ENCODE peak calls at places on chromosomes 7 and 10, in six cellular contexts. One of them, this sample, is unnamed.

GRCh38 chr10:71029411-71029881 is 141.1 kb upstream of the PCBD1 start:
- DNase-seq in WTC11: no peak
- DNase-seq in activated naive CD4-positive, alpha-beta T cell: no peak
- DNase-seq in NCI-H1417: no peak
- DNase-seq in activated CD4-positive, alpha-beta T cell treated with anti-CD3 and anti-CD28 coated beads, Interleukin-2, amount 10 ng/mL, durations not matched to agents 24 days and 14 days: no peak
- DNase-seq in activated CD8-positive, alpha-beta memory T cell treated with anti-CD3 and anti-CD28 coated beads, Interleukin-2, amount 50 U/mL, for 48 hours: no peak
- DNase-seq in this sample: no peak

GRCh38 chr7:127409629-127410028 is 17.1 kb upstream of the ZNF800 start:
- DNase-seq in activated CD8-positive, alpha-beta memory T cell treated with anti-CD3 and anti-CD28 coated beads, Interleukin-2, amount 50 U/mL, for 48 hours: no peak
- DNase-seq in WTC11: no peak
- DNase-seq in NCI-H1417: no peak
- DNase-seq in activated naive CD4-positive, alpha-beta T cell: no peak
- DNase-seq in activated CD4-positive, alpha-beta T cell treated with anti-CD3 and anti-CD28 coated beads, Interleukin-2, amount 10 ng/mL, durations not matched to agents 24 days and 14 days: no peak
- DNase-seq in this sample: no peak

GRCh38 chr10:70592746-70593512 is 9.6 kb downstream of the PRF1 start:
- DNase-seq in NCI-H1417: no peak
- DNase-seq in activated CD8-positive, alpha-beta memory T cell treated with anti-CD3 and anti-CD28 coated beads, Interleukin-2, amount 50 U/mL, for 48 hours: peak
- DNase-seq in WTC11: no peak
- DNase-seq in activated CD4-positive, alpha-beta T cell treated with anti-CD3 and anti-CD28 coated beads, Interleukin-2, amount 10 ng/mL, durations not matched to agents 24 days and 14 days: no peak
- DNase-seq in activated naive CD4-positive, alpha-beta T cell: no peak
- DNase-seq in this sample: no peak

GRCh38 chr7:116777613-116778380 is 84.6 kb upstream of the CAPZA2 start:
- DNase-seq in activated CD8-positive, alpha-beta memory T cell treated with anti-CD3 and anti-CD28 coated beads, Interleukin-2, amount 50 U/mL, for 48 hours: no peak
- DNase-seq in NCI-H1417: no peak
- DNase-seq in WTC11: no peak
- DNase-seq in activated naive CD4-positive, alpha-beta T cell: no peak
- DNase-seq in activated CD4-positive, alpha-beta T cell treated with anti-CD3 and anti-CD28 coated beads, Interleukin-2, amount 10 ng/mL, durations not matched to agents 24 days and 14 days: no peak
- DNase-seq in this sample: no peak

GRCh38 chr10:24235471-24235870 is 26.5 kb downstream of the KIAA1217 start:
- DNase-seq in activated CD8-positive, alpha-beta memory T cell treated with anti-CD3 and anti-CD28 coated beads, Interleukin-2, amount 50 U/mL, for 48 hours: no peak
- DNase-seq in NCI-H1417: no peak
- DNase-seq in activated naive CD4-positive, alpha-beta T cell: no peak
- DNase-seq in activated CD4-positive, alpha-beta T cell treated with anti-CD3 and anti-CD28 coated beads, Interleukin-2, amount 10 ng/mL, durations not matched to agents 24 days and 14 days: no peak
- DNase-seq in WTC11: no peak
- DNase-seq in this sample: no peak

GRCh38 chr10:44921061-44921460 is 9.9 kb downstream of the TMEM72 start:
- DNase-seq in NCI-H1417: no peak
- DNase-seq in WTC11: no peak
- DNase-seq in activated CD8-positive, alpha-beta memory T cell treated with anti-CD3 and anti-CD28 coated beads, Interleukin-2, amount 50 U/mL, for 48 hours: no peak
- DNase-seq in activated CD4-positive, alpha-beta T cell treated with anti-CD3 and anti-CD28 coated beads, Interleukin-2, amount 10 ng/mL, durations not matched to agents 24 days and 14 days: no peak
- DNase-seq in activated naive CD4-positive, alpha-beta T cell: no peak
- DNase-seq in this sample: no peak

GRCh38 chr7:38883706-38884105 is 25.3 kb downstream of the VPS41 start:
- DNase-seq in activated CD8-positive, alpha-beta memory T cell treated with anti-CD3 and anti-CD28 coated beads, Interleukin-2, amount 50 U/mL, for 48 hours: no peak
- DNase-seq in activated CD4-positive, alpha-beta T cell treated with anti-CD3 and anti-CD28 coated beads, Interleukin-2, amount 10 ng/mL, durations not matched to agents 24 days and 14 days: no peak
- DNase-seq in activated naive CD4-positive, alpha-beta T cell: no peak
- DNase-seq in NCI-H1417: no peak
- DNase-seq in WTC11: no peak
- DNase-seq in this sample: no peak

GRCh38 chr7:99132922-99133321 is 11.0 kb downstream of the SMURF1 start:
- DNase-seq in WTC11: no peak
- DNase-seq in activated naive CD4-positive, alpha-beta T cell: no peak
- DNase-seq in activated CD4-positive, alpha-beta T cell treated with anti-CD3 and anti-CD28 coated beads, Interleukin-2, amount 10 ng/mL, durations not matched to agents 24 days and 14 days: peak
- DNase-seq in NCI-H1417: no peak
- DNase-seq in activated CD8-positive, alpha-beta memory T cell treated with anti-CD3 and anti-CD28 coated beads, Interleukin-2, amount 50 U/mL, for 48 hours: no peak
- DNase-seq in this sample: no peak

GRCh38 chr10:123150229-123150985 is 2.5 kb downstream of the HMX2 start:
- DNase-seq in activated CD8-positive, alpha-beta memory T cell treated with anti-CD3 and anti-CD28 coated beads, Interleukin-2, amount 50 U/mL, for 48 hours: no peak
- DNase-seq in activated CD4-positive, alpha-beta T cell treated with anti-CD3 and anti-CD28 coated beads, Interleukin-2, amount 10 ng/mL, durations not matched to agents 24 days and 14 days: no peak
- DNase-seq in activated naive CD4-positive, alpha-beta T cell: no peak
- DNase-seq in NCI-H1417: no peak
- DNase-seq in WTC11: no peak
- DNase-seq in this sample: no peak

GRCh38 chr7:47609803-47610452 is 28.0 kb upstream of the TNS3 start:
- DNase-seq in activated naive CD4-positive, alpha-beta T cell: no peak
- DNase-seq in NCI-H1417: no peak
- DNase-seq in activated CD8-positive, alpha-beta memory T cell treated with anti-CD3 and anti-CD28 coated beads, Interleukin-2, amount 50 U/mL, for 48 hours: no peak
- DNase-seq in activated CD4-positive, alpha-beta T cell treated with anti-CD3 and anti-CD28 coated beads, Interleukin-2, amount 10 ng/mL, durations not matched to agents 24 days and 14 days: no peak
- DNase-seq in WTC11: no peak
- DNase-seq in this sample: no peak

GRCh38 chr10:86648706-86649426 is 5.5 kb upstream of the OPN4 start:
- DNase-seq in NCI-H1417: no peak
- DNase-seq in activated CD8-positive, alpha-beta memory T cell treated with anti-CD3 and anti-CD28 coated beads, Interleukin-2, amount 50 U/mL, for 48 hours: peak
- DNase-seq in activated naive CD4-positive, alpha-beta T cell: no peak
- DNase-seq in WTC11: no peak
- DNase-seq in activated CD4-positive, alpha-beta T cell treated with anti-CD3 and anti-CD28 coated beads, Interleukin-2, amount 10 ng/mL, durations not matched to agents 24 days and 14 days: no peak
- DNase-seq in this sample: no peak

GRCh38 chr7:143259765-143260164 is 3.5 kb upstream of the GSTK1 start:
- DNase-seq in WTC11: no peak
- DNase-seq in activated CD4-positive, alpha-beta T cell treated with anti-CD3 and anti-CD28 coated beads, Interleukin-2, amount 10 ng/mL, durations not matched to agents 24 days and 14 days: no peak
- DNase-seq in NCI-H1417: no peak
- DNase-seq in activated naive CD4-positive, alpha-beta T cell: no peak
- DNase-seq in activated CD8-positive, alpha-beta memory T cell treated with anti-CD3 and anti-CD28 coated beads, Interleukin-2, amount 50 U/mL, for 48 hours: no peak
- DNase-seq in this sample: no peak